ENCODE peak calls at places on chromosome 12, in five cellular contexts. R is NCI-H460; W is activated CD4-positive, alpha-beta memory T cell treated with anti-CD3 and anti-CD28 coated beads for 36 hours; T is IMR-90; L is NT2/D1. E is an unnamed sample.

GRCh38 chr12:122846622-122847515 is 11.6 kb downstream of the HIP1R start:
- DNase-seq in L (no peak), W (no peak), T (no peak), R (no peak), E (no peak)

GRCh38 chr12:5428332-5429221 is 3.3 kb upstream of the NTF3 start:
- DNase-seq in W (no peak), R (no peak), L (no peak), T (peak), E (no peak)

GRCh38 chr12:34302131-34302885 is 280.0 kb downstream of the ALG10 start:
- DNase-seq in L (no peak), W (no peak), R (no peak), T (no peak), E (no peak)

GRCh38 chr12:28253175-28253641 is 63.0 kb downstream of the CCDC91 start:
- DNase-seq in T (peak), L (no peak), W (peak), R (no peak), E (no peak)

GRCh38 chr12:125533434-125534029 is 468.3 kb downstream of the AACS start:
- DNase-seq in W (peak), L (peak), R (peak), T (no peak), E (no peak)

GRCh38 chr12:4911316-4911994 is 1.8 kb downstream of the KCNA1 start:
- DNase-seq in R (no peak), W (no peak), T (no peak), L (no peak), E (no peak)

GRCh38 chr12:130420071-130420470 is 82.4 kb downstream of the PIWIL1 start:
- DNase-seq in R (no peak), L (no peak), T (no peak), W (no peak), E (no peak)

GRCh38 chr12:40208707-40209106 is 16.1 kb upstream of the LRRK2 start:
- DNase-seq in W (no peak), L (no peak), T (no peak), R (no peak), E (no peak)

GRCh38 chr12:75690556-75690955 is 179.1 kb upstream of the KRR1 start:
- DNase-seq in W (no peak), T (peak), R (peak), L (no peak), E (no peak)